ENCODE peak calls at places on chromosomes 16 and 17, in six cellular contexts. A, P, W, R, D and G are unnamed samples.

GRCh38 chr17:42845918-42846593 is 1.7 kb downstream of the AOC2 start:
- DNase-seq in A (no peak), P (no peak), W (no peak), R (no peak), D (no peak), G (no peak)

GRCh38 chr17:37476431-37477130 is 13.1 kb upstream of the DUSP14 start:
- DNase-seq in A (peak; percentile 14), P (no peak), W (no peak), R (no peak), D (peak; percentile 29), G (peak; percentile 51)

GRCh38 chr16:52543654-52544053 is 3.3 kb downstream of the TOX3 start:
- DNase-seq in A (no peak), P (no peak), W (no peak), R (no peak), D (no peak), G (no peak)

GRCh38 chr17:28371245-28372202 is at the start of gene SARM1:
- DNase-seq in A (peak; percentile 88), P (peak; percentile 95), W (peak; percentile 46), R (peak; percentile 83), D (peak; percentile 90), G (peak; percentile 82)

GRCh38 chr16:88685156-88686061 is 898 bp downstream of the SNAI3 start:
- DNase-seq in A (peak; percentile 50), P (peak; percentile 84), W (no peak), R (no peak), D (no peak), G (peak; percentile 62)

GRCh38 chr17:21297026-21297520 is 12.6 kb downstream of the MAP2K3 start:
- DNase-seq in A (no peak), P (no peak), W (no peak), R (no peak), D (no peak), G (no peak)

GRCh38 chr16:52069866-52070265 is 477.1 kb downstream of the TOX3 start:
- DNase-seq in A (no peak), P (peak; percentile 3), W (no peak), R (no peak), D (no peak), G (no peak)

GRCh38 chr16:8167436-8167835 is 422.9 kb downstream of the TMEM114 start:
- DNase-seq in A (no peak), P (no peak), W (no peak), R (no peak), D (no peak), G (no peak)

DNA sequence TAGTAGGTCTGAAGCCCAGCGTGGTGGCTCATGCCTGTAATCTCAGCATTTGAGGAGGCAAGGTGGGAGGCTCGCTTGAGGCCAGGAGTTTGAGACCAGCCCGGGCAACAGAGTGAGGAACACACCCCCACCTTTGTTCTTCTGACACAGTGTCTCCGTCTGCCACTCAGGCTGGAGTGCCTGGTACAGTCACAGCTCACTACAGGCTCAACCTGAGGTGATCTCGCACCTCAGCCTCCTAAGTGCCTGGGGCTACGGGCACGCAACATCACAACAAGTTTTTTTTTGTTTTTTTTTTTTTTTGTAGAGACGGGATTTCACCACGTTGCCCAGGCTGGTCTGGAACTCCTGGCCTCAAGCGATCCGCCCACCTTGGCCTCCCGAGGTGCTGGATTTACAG is 6.7 kb upstream of the TLCD3A start:
- DNase-seq in A (no peak), P (no peak), W (no peak), R (no peak), D (no peak), G (no peak)
- H3K4me3 ChIP-seq in A (no peak overlapping the region), P (no peak overlapping the region), W (no peak overlapping the region), R (no peak overlapping the region), D (no peak overlapping the region), G (no peak overlapping the region)

GRCh38 chr17:34913001-34913400 is 48.3 kb downstream of the CCT6B start:
- DNase-seq in A (no peak), P (no peak), W (no peak), R (no peak), D (no peak), G (no peak)
- TF ChIP-seq CTCF in A (no peak), P (no peak), W (no peak), R (no peak), D (no peak), G (no peak)

DNA sequence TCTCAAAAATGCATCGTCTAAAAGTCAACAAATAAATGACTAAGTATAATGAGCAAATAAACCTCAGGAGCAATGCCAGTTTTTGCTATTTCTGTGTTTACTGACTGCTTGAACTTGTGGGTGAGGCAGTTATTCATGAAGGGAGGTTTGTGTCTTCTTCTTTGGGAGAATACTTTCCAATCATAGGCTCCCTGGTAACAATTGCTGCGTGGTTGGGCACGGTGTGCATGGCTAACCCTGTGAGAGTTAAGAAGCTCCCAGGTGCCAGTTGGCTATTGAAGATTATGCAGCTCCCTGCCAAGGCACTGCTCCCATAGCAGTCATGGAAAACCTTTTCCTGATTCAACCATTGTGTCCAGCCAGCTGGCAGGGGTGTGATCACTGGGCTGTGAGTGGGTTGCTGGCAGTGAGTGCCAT is 775.9 kb upstream of the GOT2 start:
- DNase-seq in A (no peak), P (peak; percentile 35), W (no peak), R (peak; percentile 53), D (peak; percentile 17), G (no peak)
- H3K4me3 ChIP-seq in A (no peak overlapping the region), P (no peak overlapping the region), W (no peak overlapping the region), R (no peak overlapping the region), D (no peak overlapping the region), G (no peak overlapping the region)

GRCh38 chr16:80367037-80367658 is 173.6 kb upstream of the DYNLRB2 start:
- DNase-seq in A (no peak), P (no peak), W (no peak), R (no peak), D (no peak), G (no peak)
- TF ChIP-seq CTCF in A (no peak), P (no peak), W (no peak), R (no peak), D (no peak), G (no peak)

GRCh38 chr17:44029736-44030135 is 15.0 kb upstream of the TMEM101 start:
- DNase-seq in A (no peak), P (no peak), W (no peak), R (no peak), D (no peak), G (no peak)
- H3K4me3 ChIP-seq in A (no peak overlapping the region), P (no peak overlapping the region), W (no peak overlapping the region), R (no peak overlapping the region), D (no peak overlapping the region), G (no peak overlapping the region)